ENCODE peak calls at places on chromosomes 16 and 17, in six cellular contexts. One of them, this sample, is unnamed.

GRCh38 chr17:79148584-79148983 is 74.0 kb downstream of the ENGASE start:
- DNase-seq in CD4-positive, alpha-beta T cell: no peak
- DNase-seq in brain microvascular endothelial cell: no peak
- DNase-seq in mesothelial cell of epicardium: no peak
- DNase-seq in PC-9: no peak
- DNase-seq in left lung: no peak
- DNase-seq in this sample: no peak

GRCh38 chr16:457732-458400 is 32.4 kb downstream of the RAB11FIP3 start:
- DNase-seq in mesothelial cell of epicardium: no peak
- DNase-seq in PC-9: no peak
- DNase-seq in brain microvascular endothelial cell: peak
- DNase-seq in left lung: no peak
- DNase-seq in CD4-positive, alpha-beta T cell: no peak
- DNase-seq in this sample: no peak

GRCh38 chr16:28264656-28265055 is 27.7 kb upstream of the SBK1 start:
- DNase-seq in CD4-positive, alpha-beta T cell: no peak
- DNase-seq in mesothelial cell of epicardium: no peak
- DNase-seq in brain microvascular endothelial cell: no peak
- DNase-seq in left lung: no peak
- DNase-seq in PC-9: peak
- DNase-seq in this sample: no peak

GRCh38 chr16:68450741-68451140 is 2.4 kb upstream of the SMPD3 start:
- DNase-seq in brain microvascular endothelial cell: no peak
- DNase-seq in mesothelial cell of epicardium: no peak
- DNase-seq in CD4-positive, alpha-beta T cell: no peak
- DNase-seq in PC-9: no peak
- DNase-seq in left lung: no peak
- DNase-seq in this sample: no peak

GRCh38 chr17:61235821-61236197 is 163.8 kb upstream of the TBX2 start:
- DNase-seq in CD4-positive, alpha-beta T cell: no peak
- DNase-seq in PC-9: no peak
- DNase-seq in brain microvascular endothelial cell: peak
- DNase-seq in mesothelial cell of epicardium: no peak
- DNase-seq in left lung: no peak
- DNase-seq in this sample: no peak

GRCh38 chr17:27240086-27240801 is 53.7 kb upstream of the WSB1 start:
- DNase-seq in left lung: no peak
- DNase-seq in CD4-positive, alpha-beta T cell: no peak
- DNase-seq in mesothelial cell of epicardium: no peak
- DNase-seq in PC-9: no peak
- DNase-seq in brain microvascular endothelial cell: no peak
- DNase-seq in this sample: no peak

GRCh38 chr16:89358030-89359005 is 132.0 kb downstream of the ANKRD11 start:
- DNase-seq in CD4-positive, alpha-beta T cell: peak
- DNase-seq in brain microvascular endothelial cell: no peak
- DNase-seq in PC-9: no peak
- DNase-seq in left lung: no peak
- DNase-seq in mesothelial cell of epicardium: no peak
- DNase-seq in this sample: peak

GRCh38 chr17:1830288-1830687 is 483 bp downstream of the RPA1 start:
- DNase-seq in PC-9: peak
- DNase-seq in left lung: no peak
- DNase-seq in mesothelial cell of epicardium: no peak
- DNase-seq in CD4-positive, alpha-beta T cell: no peak
- DNase-seq in brain microvascular endothelial cell: no peak
- DNase-seq in this sample: no peak

GRCh38 chr16:86634290-86634689 is 55.9 kb downstream of the FOXL1 start:
- DNase-seq in brain microvascular endothelial cell: peak
- DNase-seq in PC-9: no peak
- DNase-seq in mesothelial cell of epicardium: no peak
- DNase-seq in left lung: no peak
- DNase-seq in CD4-positive, alpha-beta T cell: no peak
- DNase-seq in this sample: no peak

GRCh38 chr16:1089822-1090619 is 6.0 kb downstream of the C1QTNF8 start:
- DNase-seq in PC-9: no peak
- DNase-seq in mesothelial cell of epicardium: no peak
- DNase-seq in CD4-positive, alpha-beta T cell: no peak
- DNase-seq in brain microvascular endothelial cell: no peak
- DNase-seq in left lung: no peak
- DNase-seq in this sample: no peak

GRCh38 chr17:66944365-66945203 is 19.9 kb upstream of the CACNG4 start:
- DNase-seq in mesothelial cell of epicardium: no peak
- DNase-seq in PC-9: peak
- DNase-seq in CD4-positive, alpha-beta T cell: no peak
- DNase-seq in left lung: peak
- DNase-seq in brain microvascular endothelial cell: no peak
- DNase-seq in this sample: no peak

GRCh38 chr17:39751016-39751543 is 13.3 kb downstream of the GRB7 start:
- DNase-seq in PC-9: peak
- DNase-seq in brain microvascular endothelial cell: no peak
- DNase-seq in left lung: no peak
- DNase-seq in mesothelial cell of epicardium: no peak
- DNase-seq in CD4-positive, alpha-beta T cell: no peak
- DNase-seq in this sample: no peak

GRCh38 chr17:69448431-69449102 is 34.1 kb downstream of the MAP2K6 start:
- DNase-seq in PC-9: no peak
- DNase-seq in CD4-positive, alpha-beta T cell: no peak
- DNase-seq in mesothelial cell of epicardium: no peak
- DNase-seq in left lung: no peak
- DNase-seq in brain microvascular endothelial cell: no peak
- DNase-seq in this sample: no peak

GRCh38 chr17:66897141-66897540 is 62.2 kb downstream of the CACNG5 start:
- DNase-seq in brain microvascular endothelial cell: no peak
- DNase-seq in mesothelial cell of epicardium: no peak
- DNase-seq in CD4-positive, alpha-beta T cell: no peak
- DNase-seq in left lung: no peak
- DNase-seq in PC-9: no peak
- DNase-seq in this sample: no peak

GRCh38 chr17:27396941-27397340 is 59.3 kb upstream of the KSR1 start:
- DNase-seq in brain microvascular endothelial cell: no peak
- DNase-seq in CD4-positive, alpha-beta T cell: no peak
- DNase-seq in PC-9: no peak
- DNase-seq in left lung: no peak
- DNase-seq in mesothelial cell of epicardium: no peak
- DNase-seq in this sample: no peak

GRCh38 chr17:73941919-73942530 is 261.5 kb upstream of the RPL38 start:
- DNase-seq in mesothelial cell of epicardium: no peak
- DNase-seq in PC-9: no peak
- DNase-seq in CD4-positive, alpha-beta T cell: no peak
- DNase-seq in left lung: no peak
- DNase-seq in brain microvascular endothelial cell: no peak
- DNase-seq in this sample: no peak

GRCh38 chr17:78640700-78641099 is 63.5 kb upstream of the DNAH17 start:
- DNase-seq in mesothelial cell of epicardium: no peak
- DNase-seq in brain microvascular endothelial cell: no peak
- DNase-seq in CD4-positive, alpha-beta T cell: no peak
- DNase-seq in PC-9: no peak
- DNase-seq in left lung: no peak
- DNase-seq in this sample: no peak

GRCh38 chr16:79599837-79600635 is 501 bp downstream of the MAF start:
- DNase-seq in PC-9: no peak
- DNase-seq in mesothelial cell of epicardium: peak
- DNase-seq in brain microvascular endothelial cell: no peak
- DNase-seq in left lung: peak
- DNase-seq in CD4-positive, alpha-beta T cell: no peak
- DNase-seq in this sample: peak

GRCh38 chr16:3511286-3512180 is 10.7 kb downstream of the CLUAP1 start:
- DNase-seq in mesothelial cell of epicardium: no peak
- DNase-seq in PC-9: no peak
- DNase-seq in left lung: no peak
- DNase-seq in brain microvascular endothelial cell: no peak
- DNase-seq in CD4-positive, alpha-beta T cell: no peak
- DNase-seq in this sample: no peak

GRCh38 chr17:7922499-7923289 is 6.6 kb upstream of the RNF227 start:
- DNase-seq in mesothelial cell of epicardium: peak
- DNase-seq in brain microvascular endothelial cell: peak
- DNase-seq in CD4-positive, alpha-beta T cell: peak
- DNase-seq in left lung: peak
- DNase-seq in PC-9: no peak
- DNase-seq in this sample: peak

GRCh38 chr16:6081320-6081976 is 983.9 kb upstream of the EEF2KMT start:
- DNase-seq in CD4-positive, alpha-beta T cell: no peak
- DNase-seq in mesothelial cell of epicardium: no peak
- DNase-seq in PC-9: peak
- DNase-seq in brain microvascular endothelial cell: no peak
- DNase-seq in left lung: no peak
- DNase-seq in this sample: no peak

GRCh38 chr16:19555938-19556778 is 655 bp downstream of the VPS35L start:
- DNase-seq in brain microvascular endothelial cell: peak
- DNase-seq in left lung: no peak
- DNase-seq in mesothelial cell of epicardium: no peak
- DNase-seq in CD4-positive, alpha-beta T cell: peak
- DNase-seq in PC-9: no peak
- DNase-seq in this sample: no peak
- TF ChIP-seq CTCF in brain microvascular endothelial cell: peak
- TF ChIP-seq CTCF in left lung: no peak
- TF ChIP-seq CTCF in mesothelial cell of epicardium: no peak
- TF ChIP-seq CTCF in CD4-positive, alpha-beta T cell: no peak
- TF ChIP-seq CTCF in PC-9: no peak
- TF ChIP-seq CTCF in this sample: no peak

DNA sequence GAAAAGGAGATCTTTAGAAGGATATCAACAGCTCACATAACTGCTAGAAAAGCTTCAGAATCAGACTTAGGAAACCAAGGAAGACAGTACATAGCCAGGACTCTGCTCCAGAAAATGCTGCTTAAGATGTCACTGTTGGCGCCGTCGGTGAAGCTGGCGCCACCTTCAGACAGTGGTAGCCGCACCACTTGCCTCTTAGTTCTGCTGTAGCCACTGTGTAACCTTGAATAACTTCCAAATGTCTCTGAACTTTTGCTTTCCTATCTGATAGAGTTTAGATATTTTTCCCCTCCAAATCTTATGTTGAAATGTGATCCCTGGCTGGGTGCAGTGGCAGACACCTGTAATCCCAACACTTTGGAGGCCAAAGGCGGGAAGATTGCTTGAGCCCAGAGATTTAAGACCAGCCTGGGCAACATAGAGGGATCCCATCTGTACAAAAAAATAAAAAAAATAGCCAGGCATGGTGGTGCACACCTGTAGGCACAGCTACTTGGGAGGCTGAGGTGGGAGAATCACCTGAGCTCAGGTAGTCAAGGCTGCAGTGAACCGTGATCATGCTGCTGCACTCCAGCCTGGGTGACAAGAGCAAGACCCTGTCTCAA is 6.3 kb upstream of the USP31 start:
- DNase-seq in mesothelial cell of epicardium: no peak
- DNase-seq in left lung: no peak
- DNase-seq in PC-9: no peak
- DNase-seq in brain microvascular endothelial cell: no peak
- DNase-seq in CD4-positive, alpha-beta T cell: no peak
- DNase-seq in this sample: no peak
- TF ChIP-seq CTCF in mesothelial cell of epicardium: no peak
- TF ChIP-seq CTCF in left lung: no peak
- TF ChIP-seq CTCF in PC-9: no peak
- TF ChIP-seq CTCF in brain microvascular endothelial cell: peak
- TF ChIP-seq CTCF in CD4-positive, alpha-beta T cell: no peak
- TF ChIP-seq CTCF in this sample: no peak

DNA sequence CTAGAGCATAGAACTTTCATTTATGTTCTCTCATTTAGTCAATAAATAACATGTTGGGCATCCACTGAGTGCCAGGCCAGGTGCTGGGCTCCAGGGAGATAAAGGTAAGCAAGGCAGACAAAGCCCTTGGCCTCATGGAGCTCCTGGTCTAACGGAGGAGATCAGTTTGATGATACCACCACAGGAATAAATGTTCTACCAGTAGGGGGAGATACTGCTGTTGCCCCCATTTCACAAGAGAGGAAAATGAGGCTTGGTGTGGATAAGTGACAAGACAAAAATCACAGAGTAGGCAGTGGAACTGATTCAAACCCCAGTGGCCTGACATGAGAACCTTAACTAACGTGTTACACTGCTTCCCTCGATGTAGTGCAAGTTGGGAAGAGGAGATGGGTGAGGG is 80.4 kb upstream of the ERCC4 start:
- DNase-seq in brain microvascular endothelial cell: no peak
- DNase-seq in CD4-positive, alpha-beta T cell: no peak
- DNase-seq in left lung: no peak
- DNase-seq in PC-9: no peak
- DNase-seq in mesothelial cell of epicardium: no peak
- DNase-seq in this sample: no peak
- TF ChIP-seq CTCF in brain microvascular endothelial cell: no peak
- TF ChIP-seq CTCF in CD4-positive, alpha-beta T cell: no peak
- TF ChIP-seq CTCF in left lung: no peak
- TF ChIP-seq CTCF in PC-9: no peak
- TF ChIP-seq CTCF in mesothelial cell of epicardium: peak
- TF ChIP-seq CTCF in this sample: no peak

GRCh38 chr17:48244121-48244711 is 136.7 kb downstream of the SNX11 start:
- DNase-seq in PC-9: no peak
- DNase-seq in brain microvascular endothelial cell: peak
- DNase-seq in mesothelial cell of epicardium: no peak
- DNase-seq in left lung: no peak
- DNase-seq in CD4-positive, alpha-beta T cell: no peak
- DNase-seq in this sample: no peak
- TF ChIP-seq CTCF in PC-9: peak
- TF ChIP-seq CTCF in brain microvascular endothelial cell: peak
- TF ChIP-seq CTCF in mesothelial cell of epicardium: no peak
- TF ChIP-seq CTCF in left lung: no peak
- TF ChIP-seq CTCF in CD4-positive, alpha-beta T cell: no peak
- TF ChIP-seq CTCF in this sample: no peak

GRCh38 chr16:84207266-84207665 is 16.3 kb downstream of the ADAD2 start:
- DNase-seq in mesothelial cell of epicardium: no peak
- DNase-seq in brain microvascular endothelial cell: no peak
- DNase-seq in CD4-positive, alpha-beta T cell: no peak
- DNase-seq in PC-9: no peak
- DNase-seq in left lung: no peak
- DNase-seq in this sample: no peak

GRCh38 chr16:84207869-84208268 is 16.9 kb downstream of the ADAD2 start:
- DNase-seq in CD4-positive, alpha-beta T cell: no peak
- DNase-seq in left lung: no peak
- DNase-seq in PC-9: no peak
- DNase-seq in brain microvascular endothelial cell: no peak
- DNase-seq in mesothelial cell of epicardium: no peak
- DNase-seq in this sample: no peak

GRCh38 chr16:84212631-84213030 is 21.7 kb downstream of the ADAD2 start:
- DNase-seq in PC-9: no peak
- DNase-seq in mesothelial cell of epicardium: no peak
- DNase-seq in CD4-positive, alpha-beta T cell: no peak
- DNase-seq in left lung: no peak
- DNase-seq in brain microvascular endothelial cell: no peak
- DNase-seq in this sample: no peak

GRCh38 chr16:84212154-84212553 is 21.2 kb downstream of the ADAD2 start:
- DNase-seq in left lung: no peak
- DNase-seq in brain microvascular endothelial cell: no peak
- DNase-seq in PC-9: no peak
- DNase-seq in mesothelial cell of epicardium: no peak
- DNase-seq in CD4-positive, alpha-beta T cell: no peak
- DNase-seq in this sample: no peak

DNA sequence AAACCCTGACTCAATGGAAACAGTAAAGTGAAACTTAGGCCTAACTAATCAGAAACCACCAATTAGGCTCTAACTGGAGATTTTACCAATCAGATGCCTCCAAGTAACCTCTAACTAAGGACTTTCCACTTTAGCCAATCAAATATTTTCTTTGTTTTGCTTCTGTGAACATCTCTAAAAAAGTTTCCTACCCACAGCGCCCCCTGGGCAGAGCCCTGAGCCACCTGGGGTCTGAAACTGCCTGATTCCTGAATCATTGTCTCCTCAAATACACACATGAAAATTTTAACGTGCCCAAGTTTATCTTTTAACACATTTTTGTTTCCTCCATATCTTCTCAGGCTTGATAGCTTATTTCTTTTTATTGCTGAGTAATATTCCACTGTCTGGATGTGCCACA is 19.0 kb downstream of the ADAD2 start:
- DNase-seq in mesothelial cell of epicardium: no peak
- DNase-seq in left lung: no peak
- DNase-seq in PC-9: no peak
- DNase-seq in brain microvascular endothelial cell: no peak
- DNase-seq in CD4-positive, alpha-beta T cell: no peak
- DNase-seq in this sample: no peak
- TF ChIP-seq CTCF in mesothelial cell of epicardium: no peak
- TF ChIP-seq CTCF in left lung: no peak
- TF ChIP-seq CTCF in PC-9: peak
- TF ChIP-seq CTCF in brain microvascular endothelial cell: peak
- TF ChIP-seq CTCF in CD4-positive, alpha-beta T cell: no peak
- TF ChIP-seq CTCF in this sample: no peak

This sample was measured in natural killer cell.